ENCODE peak calls at places on chromosomes 3 and 15, in four cellular contexts. Q is H54, I is astrocyte, N is iris pigment epithelial cell. E is an unnamed sample.

GRCh38 chr3:169354774-169355501 is 308.6 kb downstream of the MECOM start:
- DNase-seq in Q (no peak), I (no peak), N (no peak), E (no peak)

GRCh38 chr3:144029769-144030168 is 58.1 kb downstream of the DIPK2A start:
- DNase-seq in Q (no peak), I (no peak), N (no peak), E (no peak)

GRCh38 chr15:60520825-60521368 is 42.0 kb upstream of the ICE2 start:
- DNase-seq in Q (peak), I (peak), N (peak), E (peak)

GRCh38 chr15:86915811-86916331 is 836.2 kb downstream of the AGBL1 start:
- DNase-seq in Q (peak), I (peak), N (peak), E (peak)

GRCh38 chr15:80878867-80879250 is 99.7 kb downstream of the CEMIP start:
- DNase-seq in Q (no peak), I (no peak), N (peak), E (no peak)

GRCh38 chr3:115651089-115651488 is 27.8 kb downstream of the GAP43 start:
- DNase-seq in Q (no peak), I (no peak), N (no peak), E (no peak)

GRCh38 chr3:168467085-168467714 is 371.5 kb upstream of the GOLIM4 start:
- DNase-seq in Q (no peak), I (peak), N (peak), E (no peak)

GRCh38 chr3:113536627-113537101 is 4.3 kb downstream of the SIDT1 start:
- DNase-seq in Q (no peak), I (no peak), N (peak), E (peak)

GRCh38 chr15:78394981-78395619 is 42.9 kb upstream of the IREB2 start:
- DNase-seq in Q (no peak), I (no peak), N (no peak), E (no peak)

GRCh38 chr3:191324936-191325335 is 4.3 kb upstream of the CCDC50 start:
- DNase-seq in Q (no peak), I (no peak), N (peak), E (no peak)

GRCh38 chr15:53840681-53841080 is 81.2 kb upstream of the WDR72 start:
- DNase-seq in Q (no peak), I (no peak), N (no peak), E (no peak)

GRCh38 chr3:53941174-53941573 is 49.5 kb upstream of the SELENOK start:
- DNase-seq in Q (peak), I (peak), N (peak), E (no peak)

GRCh38 chr3:65402597-65402996 is 636.1 kb downstream of the MAGI1 start:
- DNase-seq in Q (peak), I (peak), N (peak), E (peak)

GRCh38 chr3:124117486-124117885 is 125.6 kb upstream of the ROPN1 start:
- DNase-seq in Q (peak), I (peak), N (peak), E (no peak)

GRCh38 chr15:83282859-83283812 is 1.3 kb downstream of the BNC1 start:
- DNase-seq in Q (no peak), I (peak), N (peak), E (no peak)

GRCh38 chr15:68210409-68210756 is 5.3 kb upstream of the CALML4 start:
- DNase-seq in Q (no peak), I (no peak), N (no peak), E (no peak)

E was measured in epithelial cell of prostate.